ENCODE peak calls at places on chromosomes 16 and 17, in six cellular contexts. R, C, U, K, X and F are unnamed samples.

GRCh38 chr16:88882358-88883030 is 16.0 kb upstream of the PABPN1L start:
- DNase-seq in K (no peak), C (no peak), R (no peak), X (peak), U (no peak), F (peak)

GRCh38 chr16:84312783-84313382 is 18.2 kb downstream of the WFDC1 start:
- DNase-seq in X (no peak), U (no peak), C (peak), R (no peak), K (no peak), F (no peak)

GRCh38 chr17:752620-753219 is 656 bp upstream of the GEMIN4 start:
- DNase-seq in C (peak), R (no peak), K (peak), X (peak), U (peak), F (peak)

GRCh38 chr17:42135664-42136653 is 13.4 kb downstream of the HSPB9 start:
- DNase-seq in X (peak), R (no peak), U (peak), K (peak), C (no peak), F (no peak)

GRCh38 chr17:46266656-46267544 is 28.0 kb upstream of the LRRC37A start:
- DNase-seq in U (peak), K (peak), C (peak), X (peak), R (peak), F (peak)

GRCh38 chr17:47810200-47810821 is 11.3 kb downstream of the OSBPL7 start:
- DNase-seq in U (peak), X (peak), R (no peak), C (no peak), K (no peak), F (no peak)

GRCh38 chr17:63760771-63761539 is 12.4 kb downstream of the CCDC47 start:
- DNase-seq in K (no peak), R (no peak), C (no peak), X (no peak), U (peak), F (no peak)

GRCh38 chr16:31875112-31875803 is 1.7 kb downstream of the ZNF267 start:
- DNase-seq in K (no peak), U (no peak), R (no peak), C (no peak), X (no peak), F (no peak)

GRCh38 chr17:17714879-17715278 is 33.6 kb downstream of the RAI1 start:
- DNase-seq in K (no peak), U (no peak), C (no peak), R (no peak), X (no peak), F (no peak)

GRCh38 chr16:88456356-88457292 is 3.5 kb downstream of the ZFPM1 start:
- DNase-seq in X (no peak), R (no peak), K (no peak), C (no peak), U (no peak), F (no peak)

GRCh38 chr16:30183961-30184429 is 593 bp downstream of the CORO1A start:
- DNase-seq in K (peak), C (no peak), U (no peak), X (peak), R (no peak), F (peak)

GRCh38 chr17:83080641-83081560 is 1.5 kb downstream of the METRNL start:
- DNase-seq in K (peak), R (no peak), C (peak), X (peak), U (peak), F (peak)

GRCh38 chr17:28406478-28406824 is 439 bp upstream of the SLC46A1 start:
- DNase-seq in K (no peak), C (peak), X (no peak), R (no peak), U (peak), F (no peak)

GRCh38 chr17:14205992-14206461 is 30.6 kb downstream of the CDRT15 start:
- DNase-seq in R (no peak), K (peak), X (peak), U (no peak), C (no peak), F (no peak)

GRCh38 chr17:7408341-7408740 is 696 bp downstream of the NLGN2 start:
- DNase-seq in K (no peak), X (no peak), U (no peak), C (no peak), R (no peak), F (no peak)

GRCh38 chr17:76775021-76775420 is 37.1 kb downstream of the MFSD11 start:
- DNase-seq in K (no peak), C (no peak), U (no peak), R (no peak), X (no peak), F (no peak)

GRCh38 chr16:86383488-86384262 is 126.7 kb upstream of the FOXF1 start:
- DNase-seq in K (no peak), X (no peak), R (no peak), U (peak), C (no peak), F (no peak)

GRCh38 chr16:4392382-4393242 is 21.0 kb downstream of the VASN start:
- DNase-seq in K (peak), R (no peak), C (peak), X (peak), U (peak), F (no peak)

GRCh38 chr17:66976781-66977201 is 12.3 kb downstream of the CACNG4 start:
- DNase-seq in X (no peak), U (no peak), R (no peak), K (no peak), C (peak), F (no peak)

GRCh38 chr17:47879776-47880452 is 16.1 kb upstream of the SP2 start:
- DNase-seq in R (no peak), U (no peak), X (no peak), K (no peak), C (no peak), F (no peak)

GRCh38 chr17:45332989-45333701 is 16.3 kb upstream of the MAP3K14 start:
- DNase-seq in C (no peak), R (no peak), X (no peak), K (no peak), U (no peak), F (peak)

GRCh38 chr17:44352922-44353655 is 8.0 kb downstream of the GRN start:
- DNase-seq in X (no peak), R (no peak), C (no peak), U (no peak), K (no peak), F (no peak)

GRCh38 chr17:61713035-61713434 is 122.0 kb upstream of the NACA2 start:
- DNase-seq in K (no peak), R (no peak), U (no peak), X (no peak), C (no peak), F (no peak)

GRCh38 chr17:56868716-56869115 is 34.8 kb downstream of the DGKE start:
- DNase-seq in X (no peak), K (no peak), U (no peak), C (no peak), R (no peak), F (no peak)

GRCh38 chr16:4290236-4290830 is 17.5 kb upstream of the TFAP4 start:
- DNase-seq in X (no peak), R (no peak), K (no peak), U (peak), C (no peak), F (no peak)

GRCh38 chr17:60817187-60817586 is 139.5 kb downstream of the BCAS3 start:
- DNase-seq in R (no peak), K (no peak), C (no peak), X (no peak), U (peak), F (no peak)

GRCh38 chr17:5485270-5486205 is at the start of gene DERL2:
- DNase-seq in K (no peak), C (peak), U (peak), R (peak), X (no peak), F (no peak)

GRCh38 chr17:61245706-61246135 is 153.9 kb upstream of the TBX2 start:
- DNase-seq in K (no peak), U (no peak), C (no peak), X (no peak), R (no peak), F (no peak)

GRCh38 chr17:62653002-62653830 is 25.7 kb downstream of the MRC2 start:
- DNase-seq in R (no peak), C (peak), K (peak), X (peak), U (peak), F (peak)

GRCh38 chr17:67181825-67182224 is 63.2 kb downstream of the HELZ start:
- DNase-seq in U (no peak), C (no peak), K (no peak), R (no peak), X (no peak), F (no peak)

GRCh38 chr16:70800798-70801480 is at the start of gene VAC14:
- DNase-seq in K (peak), U (peak), R (peak), C (peak), X (peak), F (peak)

DNA sequence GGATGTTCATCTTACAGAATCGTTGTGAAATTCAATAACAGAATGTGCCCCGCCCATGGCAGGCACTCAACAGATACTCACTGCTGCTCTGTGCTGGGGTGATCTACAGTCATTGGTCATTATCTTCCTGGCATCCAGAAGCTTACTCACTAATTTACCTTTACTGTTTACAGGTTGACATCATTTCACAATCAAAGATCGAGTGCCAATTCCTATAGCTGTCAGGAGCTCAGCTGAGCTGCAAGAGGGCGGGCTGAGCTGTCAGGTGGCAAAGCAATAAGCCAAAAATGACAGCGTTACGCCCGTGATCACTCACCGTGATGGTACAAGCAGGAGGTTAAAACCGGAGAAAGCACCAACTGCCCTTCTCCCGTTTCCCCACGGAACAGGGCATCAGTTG is 51.2 kb downstream of the LITAF start:
- DNase-seq in X (no peak), K (no peak), U (no peak), C (no peak), R (no peak), F (no peak)
- H3K4me3 ChIP-seq in X (no peak), K (no peak), U (no peak), C (no peak), R (no peak), F (no peak)

GRCh38 chr16:10045291-10045775 is 136.9 kb downstream of the GRIN2A start:
- DNase-seq in R (no peak), C (no peak), X (no peak), K (no peak), U (no peak), F (no peak)

GRCh38 chr16:10037771-10038170 is 144.5 kb downstream of the GRIN2A start:
- DNase-seq in K (no peak), U (no peak), C (peak), R (no peak), X (no peak), F (no peak)

GRCh38 chr16:10036951-10037350 is 145.3 kb downstream of the GRIN2A start:
- DNase-seq in K (no peak), U (no peak), C (no peak), X (no peak), R (no peak), F (no peak)

GRCh38 chr16:10040136-10041080 is 141.8 kb downstream of the GRIN2A start:
- DNase-seq in R (no peak), K (no peak), C (peak), U (no peak), X (no peak), F (no peak)

DNA sequence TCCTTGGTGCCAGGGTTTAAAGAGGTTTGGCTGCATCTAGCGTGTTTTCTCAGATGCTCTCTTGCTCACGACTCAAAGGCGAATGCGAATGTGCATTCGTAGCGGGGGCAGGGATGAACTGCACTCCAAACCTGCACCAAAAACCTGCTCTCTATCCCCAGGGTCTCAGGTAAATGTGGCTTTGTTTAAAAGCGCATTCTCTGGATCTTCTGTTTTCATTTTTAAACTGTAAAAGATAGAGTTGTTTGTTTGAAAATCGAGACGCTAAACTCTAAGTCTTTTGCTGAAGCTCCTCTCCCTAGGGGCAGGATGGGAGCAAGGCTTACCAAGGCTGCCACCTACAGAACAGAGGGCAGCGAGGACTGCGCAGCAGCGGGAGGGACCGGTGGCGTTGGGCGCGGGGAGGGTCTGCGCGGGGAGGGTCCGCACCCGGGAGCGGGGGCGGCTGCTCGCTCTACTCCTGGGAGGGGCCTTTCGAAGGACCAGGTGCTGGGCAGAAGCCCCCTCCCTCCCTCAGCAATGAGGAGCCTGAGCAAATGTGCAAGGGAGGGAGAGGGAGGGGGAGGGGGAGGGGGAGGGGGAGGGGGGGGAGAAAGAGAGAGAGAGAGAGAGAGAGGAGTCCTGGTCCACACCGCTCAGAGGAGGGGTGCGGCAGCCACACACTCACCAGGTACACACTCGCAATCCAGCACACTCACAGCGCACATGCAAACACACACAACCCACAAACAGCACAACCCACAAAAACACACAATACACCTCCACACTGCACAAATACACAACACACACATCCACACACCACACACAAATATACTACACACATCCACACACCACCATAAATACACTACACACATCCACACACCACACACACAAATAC is 142.8 kb downstream of the GRIN2A start:
- DNase-seq in X (no peak), K (no peak), U (no peak), R (no peak), C (peak), F (peak)
- TF ChIP-seq CTCF in X (no peak), K (no peak), U (no peak), R (no peak), C (peak), F (no peak)

GRCh38 chr16:67833418-67834241 is 8.5 kb upstream of the THAP11 start:
- DNase-seq in C (peak), U (peak), X (peak), K (peak), R (peak), F (peak)

GRCh38 chr16:67837811-67838210 is 4.3 kb upstream of the THAP11 start:
- DNase-seq in R (no peak), X (no peak), K (no peak), C (no peak), U (no peak), F (no peak)

GRCh38 chr16:67828651-67829050 is 13.5 kb upstream of the THAP11 start:
- DNase-seq in C (no peak), U (no peak), X (no peak), R (no peak), K (no peak), F (no peak)

GRCh38 chr16:67833035-67833417 is 9.1 kb upstream of the THAP11 start:
- DNase-seq in X (no peak), K (no peak), C (no peak), R (no peak), U (peak), F (no peak)

DNA sequence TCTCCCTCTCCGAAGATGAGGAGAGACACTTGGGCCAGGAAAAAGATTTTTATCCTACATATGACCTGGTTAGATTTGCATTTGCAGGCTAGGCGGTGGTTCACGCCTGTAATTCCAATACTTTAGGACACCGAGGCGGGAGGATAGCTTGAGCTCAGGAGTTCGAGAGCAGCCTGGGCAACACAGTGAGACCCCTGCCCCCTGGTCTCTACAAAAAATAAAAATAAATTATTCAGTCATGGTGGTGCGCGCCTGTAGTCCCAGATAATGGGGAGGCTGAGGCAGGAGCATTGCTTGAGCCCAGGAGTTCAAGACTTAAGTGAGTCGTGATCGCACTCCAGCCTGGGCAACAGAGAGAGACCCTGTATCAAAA is 7.9 kb upstream of the THAP11 start:
- DNase-seq in R (no peak), U (no peak), K (no peak), C (no peak), X (no peak), F (no peak)
- H3K4me3 ChIP-seq in R (peak), U (peak), K (peak), C (peak), X (peak), F (peak)

DNA sequence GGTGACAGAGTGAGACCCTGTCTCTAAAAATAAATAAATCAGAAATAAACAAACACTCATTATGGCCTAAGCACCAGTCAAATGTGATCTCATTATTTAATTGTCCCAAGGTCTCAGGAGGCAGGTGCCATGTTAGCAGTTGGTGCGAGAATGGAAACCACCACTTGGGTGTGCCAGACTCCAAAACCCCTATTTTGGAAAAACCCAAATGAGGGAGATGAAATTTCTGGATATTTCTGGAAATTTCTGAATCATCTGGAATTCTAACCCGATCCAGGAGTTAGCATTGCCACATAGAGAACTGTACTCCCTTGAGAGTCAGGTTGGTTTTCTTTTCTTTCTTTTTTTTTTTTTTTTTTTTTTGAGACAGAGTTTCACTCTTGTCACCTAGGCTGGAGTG is 264.0 kb downstream of the XYLT1 start:
- DNase-seq in R (no peak), C (no peak), X (no peak), U (no peak), K (no peak), F (no peak)
- TF ChIP-seq CTCF in R (peak), C (peak), X (no peak), U (no peak), K (no peak), F (no peak)

GRCh38 chr17:16440814-16441629 is 25.7 kb downstream of the TRPV2 start:
- DNase-seq in U (no peak), K (no peak), X (no peak), C (no peak), R (no peak), F (no peak)

GRCh38 chr17:16443390-16444257 is 28.3 kb downstream of the TRPV2 start:
- DNase-seq in C (no peak), K (no peak), R (no peak), X (no peak), U (no peak), F (peak)

GRCh38 chr17:16444258-16444886 is 29.0 kb downstream of the TRPV2 start:
- DNase-seq in K (no peak), U (no peak), C (no peak), R (no peak), X (peak), F (peak)

GRCh38 chr17:16442141-16442540 is 26.8 kb downstream of the TRPV2 start:
- DNase-seq in X (no peak), U (peak), R (no peak), K (no peak), C (peak), F (no peak)

DNA sequence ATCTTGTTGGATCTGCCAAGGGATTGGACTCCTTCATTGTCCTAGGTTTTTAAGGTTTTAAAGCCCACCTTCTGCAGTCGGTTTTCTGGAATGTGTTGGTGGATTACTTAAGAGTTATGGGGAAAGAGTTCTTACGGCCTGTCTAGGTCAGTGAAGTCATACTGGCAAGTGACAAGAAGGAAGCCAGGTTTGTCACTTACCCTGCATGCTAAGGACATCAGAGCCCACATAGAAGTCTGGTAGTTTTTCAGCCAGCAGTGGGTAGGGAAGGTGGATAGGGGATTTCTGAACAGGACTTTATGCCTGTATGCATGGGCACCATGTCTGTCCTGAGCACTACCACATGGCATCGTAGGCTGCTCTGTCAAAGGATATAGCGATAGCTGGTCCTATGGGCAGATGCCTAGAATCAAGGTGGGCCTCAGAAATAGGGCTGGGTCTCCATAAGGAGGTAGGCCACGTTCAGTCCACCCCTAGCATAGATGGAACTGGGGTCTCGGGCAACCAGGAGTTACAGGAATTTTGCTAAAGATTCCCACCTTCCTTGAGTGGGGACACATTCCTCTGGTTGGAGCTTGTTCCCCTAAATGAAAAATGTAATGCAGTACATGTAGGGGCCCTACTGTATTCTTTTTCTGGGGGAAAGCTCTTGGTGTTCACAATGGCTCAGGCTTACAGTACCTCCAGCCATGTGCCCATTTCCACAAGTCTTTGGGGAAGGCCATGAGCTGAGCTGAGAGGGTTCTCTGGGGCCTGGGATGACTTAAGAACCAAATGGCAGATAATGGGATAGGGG is 27.4 kb downstream of the TRPV2 start:
- DNase-seq in K (no peak), X (no peak), U (peak), R (no peak), C (no peak), F (peak)
- H3K4me3 ChIP-seq in K (no peak), X (peak), U (peak), R (no peak), C (no peak), F (peak)

GRCh38 chr17:49585422-49586027 is 9.9 kb downstream of the NXPH3 start:
- DNase-seq in C (peak), X (no peak), K (no peak), U (peak), R (no peak), F (no peak)
- TF ChIP-seq CTCF in C (peak), X (no peak), K (no peak), U (peak), R (peak), F (no peak)

GRCh38 chr17:73855933-73856332 is 211.7 kb upstream of the SDK2 start:
- DNase-seq in R (no peak), C (no peak), X (no peak), K (no peak), U (no peak), F (peak)

GRCh38 chr17:73851921-73852320 is 207.7 kb upstream of the SDK2 start:
- DNase-seq in X (no peak), K (no peak), C (no peak), R (no peak), U (no peak), F (no peak)

GRCh38 chr17:73850426-73850825 is 206.2 kb upstream of the SDK2 start:
- DNase-seq in C (no peak), X (no peak), U (no peak), R (no peak), K (no peak), F (no peak)
- H3K4me3 ChIP-seq in C (no peak), X (no peak), U (no peak), R (no peak), K (no peak), F (no peak)

GRCh38 chr17:75753514-75754377 is 11.2 kb downstream of the GALK1 start:
- DNase-seq in U (peak), K (peak), R (no peak), C (peak), X (peak), F (peak)
- TF ChIP-seq CTCF in U (peak), K (peak), R (peak), C (peak), X (no peak), F (peak)